ENCODE peak calls at places on chromosomes 16 and 17, in ten cellular contexts. W, D, Z, Y, P, V, F, Q, U and B are unnamed samples.

GRCh38 chr16:48498761-48499600 is 111.0 kb downstream of the N4BP1 start:
- DNase-seq in W (no peak), D (peak; percentile 78), Z (no peak), Y (peak; percentile 47), P (no peak), V (peak; percentile 85), F (no peak), Q (peak; percentile 74), U (no peak), B (peak; percentile 66)

GRCh38 chr17:10631048-10631700 is 25.9 kb downstream of the MYH3 start:
- DNase-seq in W (peak; percentile 25), D (peak; percentile 57), Z (no peak), Y (peak; percentile 14), P (no peak), V (no peak), F (no peak), Q (no peak), U (peak; percentile 8), B (no peak)

GRCh38 chr17:44763170-44763569 is 4.4 kb downstream of the ADAM11 start:
- DNase-seq in W (no peak), D (no peak), Z (no peak), Y (no peak), P (no peak), V (no peak), F (no peak), Q (no peak), U (no peak), B (no peak)

GRCh38 chr16:75621170-75621477 is 2.0 kb downstream of the ADAT1 start:
- DNase-seq in W (peak; percentile 52), D (peak; percentile 57), Z (no peak), Y (no peak), P (no peak), V (no peak), F (no peak), Q (no peak), U (no peak), B (no peak)

GRCh38 chr17:72931163-72931562 is 161.3 kb downstream of the SLC39A11 start:
- DNase-seq in W (no peak), D (no peak), Z (no peak), Y (peak; percentile 14), P (no peak), V (no peak), F (no peak), Q (no peak), U (no peak), B (no peak)

GRCh38 chr17:2400474-2400866 is 390 bp downstream of the MNT start:
- DNase-seq in W (peak; percentile 55), D (peak; percentile 69), Z (peak; percentile 72), Y (peak; percentile 63), P (peak; percentile 48), V (peak; percentile 73), F (no peak), Q (peak; percentile 56), U (no peak), B (no peak)

GRCh38 chr16:73028263-73028662 is 19.7 kb downstream of the ZFHX3 start:
- DNase-seq in W (no peak), D (no peak), Z (no peak), Y (peak; percentile 36), P (no peak), V (no peak), F (no peak), Q (no peak), U (no peak), B (no peak)

GRCh38 chr17:75146597-75146996 is 7.7 kb downstream of the JPT1 start:
- DNase-seq in W (no peak), D (no peak), Z (no peak), Y (no peak), P (no peak), V (no peak), F (no peak), Q (no peak), U (no peak), B (no peak)

GRCh38 chr16:70594569-70594968 is 51.8 kb upstream of the IL34 start:
- DNase-seq in W (no peak), D (no peak), Z (no peak), Y (peak; percentile 79), P (peak; percentile 38), V (no peak), F (no peak), Q (no peak), U (no peak), B (peak; percentile 51)

GRCh38 chr17:2634361-2634960 is 41.0 kb downstream of the PAFAH1B1 start:
- DNase-seq in W (peak; percentile 73), D (no peak), Z (no peak), Y (no peak), P (no peak), V (no peak), F (no peak), Q (no peak), U (no peak), B (no peak)

GRCh38 chr17:40485851-40486512 is 15.4 kb downstream of the TNS4 start:
- DNase-seq in W (no peak), D (peak; percentile 32), Z (no peak), Y (peak; percentile 27), P (no peak), V (no peak), F (no peak), Q (peak; percentile 66), U (no peak), B (peak; percentile 61)

GRCh38 chr17:12831839-12832238 is 42.5 kb downstream of the ARHGAP44 start:
- DNase-seq in W (no peak), D (no peak), Z (no peak), Y (no peak), P (no peak), V (no peak), F (no peak), Q (no peak), U (no peak), B (no peak)
- H3K4me1 ChIP-seq in W (no peaks in the 10 kb centered on the region), D (no peaks in the 10 kb centered on the region), Z (no peaks in the 10 kb centered on the region), Y (no peaks in the 10 kb centered on the region), P (no peaks in the 10 kb centered on the region), V (no peaks in the 10 kb centered on the region), F (no peaks in the 10 kb centered on the region), Q (no peaks in the 10 kb centered on the region), U (no peaks in the 10 kb centered on the region), B (no peaks in the 10 kb centered on the region)

GRCh38 chr17:70863436-70864248 is 694.3 kb downstream of the KCNJ2 start:
- DNase-seq in W (peak; percentile 3), D (no peak), Z (no peak), Y (peak; percentile 32), P (peak; percentile 29), V (no peak), F (no peak), Q (no peak), U (no peak), B (no peak)

GRCh38 chr17:70859829-70860228 is 690.5 kb downstream of the KCNJ2 start:
- DNase-seq in W (no peak), D (no peak), Z (no peak), Y (no peak), P (no peak), V (no peak), F (no peak), Q (no peak), U (no peak), B (no peak)

GRCh38 chr17:70857351-70857750 is 688.0 kb downstream of the KCNJ2 start:
- DNase-seq in W (no peak), D (no peak), Z (no peak), Y (no peak), P (no peak), V (no peak), F (no peak), Q (no peak), U (no peak), B (no peak)

GRCh38 chr17:70865993-70866804 is 696.9 kb downstream of the KCNJ2 start:
- DNase-seq in W (no peak), D (peak; percentile 0), Z (no peak), Y (no peak), P (no peak), V (no peak), F (no peak), Q (no peak), U (no peak), B (no peak)

DNA sequence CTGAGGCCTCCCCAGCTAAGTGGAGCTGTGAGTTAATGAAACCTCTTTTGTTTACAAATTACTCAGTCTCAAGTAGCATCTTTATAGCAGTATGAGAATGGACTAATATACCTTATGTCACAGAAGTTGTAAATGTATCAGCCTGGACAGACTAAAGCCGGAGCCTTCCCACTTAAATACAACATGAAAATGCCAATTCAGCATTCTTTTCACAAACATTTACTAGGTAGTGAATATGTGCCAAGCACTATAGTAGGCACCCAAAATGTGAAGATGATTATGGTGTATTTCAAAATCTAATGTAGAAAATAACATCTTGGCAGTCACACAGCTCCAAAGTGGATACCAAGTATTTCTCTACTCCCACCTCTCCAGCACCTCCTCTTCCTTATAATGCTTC is 693.0 kb downstream of the KCNJ2 start:
- DNase-seq in W (no peak), D (no peak), Z (no peak), Y (no peak), P (no peak), V (no peak), F (no peak), Q (no peak), U (no peak), B (no peak)
- H3K9me3 ChIP-seq in W (no peaks in the 10 kb centered on the region), D (peaks cover 10% of the 10 kb centered on the region), Z (peaks cover 12% of the 10 kb centered on the region), Y (no peaks in the 10 kb centered on the region), P (peaks cover 3% of the 10 kb centered on the region), V (no peaks in the 10 kb centered on the region), F (no peaks in the 10 kb centered on the region), Q (no peaks in the 10 kb centered on the region), U (peaks cover 37% of the 10 kb centered on the region), B (no peaks in the 10 kb centered on the region)

GRCh38 chr17:78696016-78696992 is 85.8 kb downstream of the CYTH1 start:
- DNase-seq in W (no peak), D (no peak), Z (no peak), Y (no peak), P (no peak), V (no peak), F (no peak), Q (no peak), U (no peak), B (no peak)

GRCh38 chr17:78694805-78695531 is 87.1 kb downstream of the CYTH1 start:
- DNase-seq in W (no peak), D (no peak), Z (no peak), Y (no peak), P (no peak), V (no peak), F (no peak), Q (no peak), U (no peak), B (no peak)

GRCh38 chr17:78697122-78697845 is 84.8 kb downstream of the CYTH1 start:
- DNase-seq in W (no peak), D (no peak), Z (no peak), Y (no peak), P (no peak), V (peak; percentile 35), F (no peak), Q (no peak), U (no peak), B (no peak)

GRCh38 chr17:78693346-78694083 is 88.6 kb downstream of the CYTH1 start:
- DNase-seq in W (no peak), D (no peak), Z (no peak), Y (no peak), P (no peak), V (no peak), F (no peak), Q (no peak), U (no peak), B (no peak)

GRCh38 chr17:78697846-78698343 is 84.2 kb downstream of the CYTH1 start:
- DNase-seq in W (no peak), D (peak; percentile 61), Z (no peak), Y (no peak), P (no peak), V (peak; percentile 29), F (no peak), Q (no peak), U (no peak), B (no peak)
- H3K4me1 ChIP-seq in W (no peaks in the 10 kb centered on the region), D (peaks cover 3% of the 10 kb centered on the region), Z (no peaks in the 10 kb centered on the region), Y (no peaks in the 10 kb centered on the region), P (peaks cover 22% of the 10 kb centered on the region), V (no peaks in the 10 kb centered on the region), F (no peaks in the 10 kb centered on the region), Q (no peaks in the 10 kb centered on the region), U (peaks cover 8% of the 10 kb centered on the region), B (no peaks in the 10 kb centered on the region)

GRCh38 chr17:5809056-5809455 is 224.7 kb upstream of the NLRP1 start:
- DNase-seq in W (no peak), D (no peak), Z (no peak), Y (no peak), P (no peak), V (no peak), F (no peak), Q (no peak), U (no peak), B (no peak)
- H3K9me3 ChIP-seq in W (no peaks in the 10 kb centered on the region), D (peaks cover 18% of the 10 kb centered on the region), Z (peaks cover 19% of the 10 kb centered on the region), Y (no peaks in the 10 kb centered on the region), P (peaks cover 43% of the 10 kb centered on the region), V (no peaks in the 10 kb centered on the region), F (peaks cover 8% of the 10 kb centered on the region), Q (peaks cover 7% of the 10 kb centered on the region), U (peaks cover 42% of the 10 kb centered on the region), B (peaks cover 6% of the 10 kb centered on the region)